ENCODE peak calls at places on chromosome 11, in ten cellular contexts. One of them, this sample, is unnamed.

GRCh38 chr11:62435741-62436485 is 17.1 kb downstream of the SCGB1A1 start:
- DNase-seq in lung: no peak
- DNase-seq in NCI-H187: no peak
- DNase-seq in Kasumi-1: no peak
- DNase-seq in M059J: no peak
- DNase-seq in H7: no peak
- DNase-seq in NCI-H2081: no peak
- DNase-seq in left colon: no peak
- DNase-seq in brain microvascular endothelial cell: no peak
- DNase-seq in HEK293T: no peak
- DNase-seq in this sample: no peak

GRCh38 chr11:133197425-133197824 is 334.9 kb downstream of the OPCML start:
- DNase-seq in lung: no peak
- DNase-seq in NCI-H187: no peak
- DNase-seq in Kasumi-1: no peak
- DNase-seq in M059J: peak; percentile 3
- DNase-seq in H7: no peak
- DNase-seq in NCI-H2081: no peak
- DNase-seq in left colon: no peak
- DNase-seq in brain microvascular endothelial cell: no peak
- DNase-seq in HEK293T: no peak
- DNase-seq in this sample: peak; percentile 9

GRCh38 chr11:36037031-36037430 is 93.2 kb downstream of the LDLRAD3 start:
- DNase-seq in lung: no peak
- DNase-seq in NCI-H187: no peak
- DNase-seq in Kasumi-1: no peak
- DNase-seq in M059J: peak; percentile 73
- DNase-seq in H7: no peak
- DNase-seq in NCI-H2081: no peak
- DNase-seq in left colon: no peak
- DNase-seq in brain microvascular endothelial cell: no peak
- DNase-seq in HEK293T: no peak
- DNase-seq in this sample: peak; percentile 34

GRCh38 chr11:77821349-77821851 is 456 bp downstream of the AAMDC start:
- DNase-seq in lung: peak; percentile 44
- DNase-seq in NCI-H187: no peak
- DNase-seq in Kasumi-1: no peak
- DNase-seq in M059J: peak; percentile 38
- DNase-seq in H7: peak; percentile 57
- DNase-seq in NCI-H2081: no peak
- DNase-seq in left colon: peak; percentile 41
- DNase-seq in brain microvascular endothelial cell: peak; percentile 32
- DNase-seq in HEK293T: peak; percentile 12
- DNase-seq in this sample: peak; percentile 33

GRCh38 chr11:90134420-90135003 is at the start of gene NAALAD2:
- DNase-seq in lung: peak; percentile 30
- DNase-seq in NCI-H187: no peak
- DNase-seq in Kasumi-1: no peak
- DNase-seq in M059J: peak; percentile 16
- DNase-seq in H7: peak; percentile 64
- DNase-seq in NCI-H2081: peak; percentile 40
- DNase-seq in left colon: peak; percentile 25
- DNase-seq in brain microvascular endothelial cell: peak; percentile 22
- DNase-seq in HEK293T: peak; percentile 45
- DNase-seq in this sample: no peak

GRCh38 chr11:129968611-129969419 is 33.8 kb downstream of the PRDM10 start:
- DNase-seq in lung: no peak
- DNase-seq in NCI-H187: no peak
- DNase-seq in Kasumi-1: peak; percentile 32
- DNase-seq in M059J: no peak
- DNase-seq in H7: no peak
- DNase-seq in NCI-H2081: no peak
- DNase-seq in left colon: no peak
- DNase-seq in brain microvascular endothelial cell: no peak
- DNase-seq in HEK293T: no peak
- DNase-seq in this sample: no peak

GRCh38 chr11:65719887-65720236 is 736 bp downstream of the RNASEH2C start:
- DNase-seq in lung: no peak
- DNase-seq in NCI-H187: no peak
- DNase-seq in Kasumi-1: peak; percentile 35
- DNase-seq in M059J: peak; percentile 62
- DNase-seq in H7: peak; percentile 85
- DNase-seq in NCI-H2081: no peak
- DNase-seq in left colon: peak; percentile 25
- DNase-seq in brain microvascular endothelial cell: peak; percentile 29
- DNase-seq in HEK293T: peak; percentile 22
- DNase-seq in this sample: peak; percentile 48

GRCh38 chr11:70332567-70332966 is 62.1 kb downstream of the PPFIA1 start:
- DNase-seq in lung: no peak
- DNase-seq in NCI-H187: no peak
- DNase-seq in Kasumi-1: no peak
- DNase-seq in M059J: no peak
- DNase-seq in H7: no peak
- DNase-seq in NCI-H2081: no peak
- DNase-seq in left colon: no peak
- DNase-seq in brain microvascular endothelial cell: no peak
- DNase-seq in HEK293T: no peak
- DNase-seq in this sample: no peak

GRCh38 chr11:13487661-13488030 is 8.2 kb downstream of the PTH start:
- DNase-seq in lung: no peak
- DNase-seq in NCI-H187: no peak
- DNase-seq in Kasumi-1: no peak
- DNase-seq in M059J: peak; percentile 36
- DNase-seq in H7: peak; percentile 70
- DNase-seq in NCI-H2081: no peak
- DNase-seq in left colon: no peak
- DNase-seq in brain microvascular endothelial cell: peak; percentile 11
- DNase-seq in HEK293T: peak; percentile 15
- DNase-seq in this sample: no peak

GRCh38 chr11:94131363-94132115 is 2.9 kb downstream of the PANX1 start:
- DNase-seq in lung: no peak
- DNase-seq in NCI-H187: no peak
- DNase-seq in Kasumi-1: no peak
- DNase-seq in M059J: peak; percentile 49
- DNase-seq in H7: no peak
- DNase-seq in NCI-H2081: no peak
- DNase-seq in left colon: no peak
- DNase-seq in brain microvascular endothelial cell: no peak
- DNase-seq in HEK293T: no peak
- DNase-seq in this sample: peak; percentile 56

GRCh38 chr11:10373929-10374328 is 69.1 kb downstream of the ADM start:
- DNase-seq in lung: no peak
- DNase-seq in NCI-H187: no peak
- DNase-seq in Kasumi-1: no peak
- DNase-seq in M059J: no peak
- DNase-seq in H7: no peak
- DNase-seq in NCI-H2081: no peak
- DNase-seq in left colon: no peak
- DNase-seq in brain microvascular endothelial cell: no peak
- DNase-seq in HEK293T: no peak
- DNase-seq in this sample: no peak

GRCh38 chr11:1022411-1022810 is 14.1 kb downstream of the MUC6 start:
- DNase-seq in lung: no peak
- DNase-seq in NCI-H187: no peak
- DNase-seq in Kasumi-1: no peak
- DNase-seq in M059J: no peak
- DNase-seq in H7: no peak
- DNase-seq in NCI-H2081: no peak
- DNase-seq in left colon: no peak
- DNase-seq in brain microvascular endothelial cell: no peak
- DNase-seq in HEK293T: no peak
- DNase-seq in this sample: no peak

GRCh38 chr11:910044-910588 is 494 bp downstream of the CHID1 start:
- DNase-seq in lung: peak; percentile 34
- DNase-seq in NCI-H187: no peak
- DNase-seq in Kasumi-1: peak; percentile 77
- DNase-seq in M059J: peak; percentile 13
- DNase-seq in H7: peak; percentile 77
- DNase-seq in NCI-H2081: no peak
- DNase-seq in left colon: no peak
- DNase-seq in brain microvascular endothelial cell: no peak
- DNase-seq in HEK293T: no peak
- DNase-seq in this sample: no peak

GRCh38 chr11:15212876-15213275 is 98.2 kb downstream of the INSC start:
- DNase-seq in lung: no peak
- DNase-seq in NCI-H187: no peak
- DNase-seq in Kasumi-1: peak; percentile 29
- DNase-seq in M059J: no peak
- DNase-seq in H7: no peak
- DNase-seq in NCI-H2081: no peak
- DNase-seq in left colon: no peak
- DNase-seq in brain microvascular endothelial cell: no peak
- DNase-seq in HEK293T: no peak
- DNase-seq in this sample: no peak

GRCh38 chr11:88174627-88175003 is 628 bp downstream of the RAB38 start:
- DNase-seq in lung: peak; percentile 67
- DNase-seq in NCI-H187: no peak
- DNase-seq in Kasumi-1: peak; percentile 22
- DNase-seq in M059J: peak; percentile 76
- DNase-seq in H7: peak; percentile 52
- DNase-seq in NCI-H2081: no peak
- DNase-seq in left colon: peak; percentile 68
- DNase-seq in brain microvascular endothelial cell: peak; percentile 76
- DNase-seq in HEK293T: peak; percentile 13
- DNase-seq in this sample: peak; percentile 93

GRCh38 chr11:23564370-23564769 is 704.1 kb upstream of the CCDC179 start:
- DNase-seq in lung: no peak
- DNase-seq in NCI-H187: peak; percentile 41
- DNase-seq in Kasumi-1: no peak
- DNase-seq in M059J: no peak
- DNase-seq in H7: no peak
- DNase-seq in NCI-H2081: peak; percentile 80
- DNase-seq in left colon: no peak
- DNase-seq in brain microvascular endothelial cell: no peak
- DNase-seq in HEK293T: no peak
- DNase-seq in this sample: no peak

GRCh38 chr11:116986521-116987105 is 111.6 kb downstream of the SIK3 start:
- DNase-seq in lung: peak; percentile 45
- DNase-seq in NCI-H187: no peak
- DNase-seq in Kasumi-1: peak; percentile 62
- DNase-seq in M059J: peak; percentile 79
- DNase-seq in H7: no peak
- DNase-seq in NCI-H2081: no peak
- DNase-seq in left colon: no peak
- DNase-seq in brain microvascular endothelial cell: peak; percentile 49
- DNase-seq in HEK293T: no peak
- DNase-seq in this sample: peak; percentile 94

GRCh38 chr11:103633037-103633788 is 403.2 kb upstream of the DDI1 start:
- DNase-seq in lung: no peak
- DNase-seq in NCI-H187: no peak
- DNase-seq in Kasumi-1: no peak
- DNase-seq in M059J: peak; percentile 76
- DNase-seq in H7: peak; percentile 14
- DNase-seq in NCI-H2081: no peak
- DNase-seq in left colon: no peak
- DNase-seq in brain microvascular endothelial cell: no peak
- DNase-seq in HEK293T: no peak
- DNase-seq in this sample: no peak